ENCODE peak calls at places on chromosomes 5 and 9, in seven cellular contexts. K is amygdala; F is GM10248; Z is T-helper 22 cell; A is GM23248; X is stimulated activated CD8-positive, alpha-beta memory T cell treated with anti-CD3 and anti-CD28 coated beads, Interleukin-7, amount 100 ng/mL, for 24 hours; Y is HFFc6. T is an unnamed sample.

GRCh38 chr9:130872912-130873503 is 23.6 kb downstream of the QRFP start:
- DNase-seq in Y (no peak), Z (no peak), F (no peak), K (peak), A (no peak), X (no peak), T (no peak)

GRCh38 chr9:37187269-37187668 is 66.9 kb downstream of the ZCCHC7 start:
- DNase-seq in X (no peak), F (no peak), Z (no peak), K (no peak), A (no peak), Y (no peak), T (no peak)

GRCh38 chr9:99050292-99050911 is 54.5 kb upstream of the TGFBR1 start:
- DNase-seq in X (no peak), A (peak), K (no peak), Z (no peak), Y (peak), F (no peak), T (no peak)

GRCh38 chr5:55597014-55597981 is 62.5 kb upstream of the PLPP1 start:
- DNase-seq in K (no peak), F (no peak), A (peak), Y (peak), X (no peak), Z (no peak), T (peak)

GRCh38 chr5:152372875-152373274 is 32.2 kb downstream of the NMUR2 start:
- DNase-seq in Z (no peak), F (no peak), Y (no peak), A (no peak), K (no peak), X (no peak), T (no peak)

GRCh38 chr5:32230356-32231099 is 56.4 kb upstream of the GOLPH3 start:
- DNase-seq in Z (no peak), Y (no peak), X (no peak), A (no peak), K (no peak), F (no peak), T (no peak)

GRCh38 chr9:129894106-129894823 is 59.0 kb downstream of the USP20 start:
- DNase-seq in F (no peak), Z (peak), A (no peak), Y (no peak), X (no peak), K (no peak), T (no peak)

GRCh38 chr9:34992376-34992951 is 2.9 kb downstream of the DNAJB5 start:
- DNase-seq in F (no peak), K (no peak), Z (no peak), A (peak), X (no peak), Y (peak), T (no peak)

GRCh38 chr9:137150485-137151060 is 11.6 kb downstream of the GRIN1 start:
- DNase-seq in Z (no peak), Y (no peak), X (no peak), K (no peak), F (peak), A (no peak), T (no peak)

GRCh38 chr9:86454701-86455402 is 100.6 kb upstream of the TUT7 start:
- DNase-seq in Z (no peak), Y (no peak), X (no peak), A (peak), K (no peak), F (no peak), T (no peak)

GRCh38 chr9:137013571-137013940 is 14.5 kb downstream of the ABCA2 start:
- DNase-seq in F (no peak), X (no peak), A (no peak), Z (no peak), K (no peak), Y (no peak), T (no peak)

GRCh38 chr5:83827111-83827541 is 106.5 kb upstream of the HAPLN1 start:
- DNase-seq in F (no peak), X (no peak), Z (no peak), K (no peak), A (peak), Y (no peak), T (no peak)

GRCh38 chr9:96255698-96256097 is 46.3 kb downstream of the HSD17B3 start:
- DNase-seq in Z (no peak), A (no peak), Y (no peak), K (no peak), X (no peak), F (no peak), T (no peak)

GRCh38 chr5:154202379-154203260 is 12.1 kb downstream of the GALNT10 start:
- DNase-seq in X (no peak), A (no peak), Y (no peak), Z (no peak), F (peak), K (no peak), T (no peak)

GRCh38 chr9:137502008-137502913 is 43.1 kb upstream of the NSMF start:
- DNase-seq in X (no peak), K (no peak), F (no peak), A (peak), Y (no peak), Z (no peak), T (no peak)

GRCh38 chr5:84131372-84131771 is 253.3 kb downstream of the EDIL3 start:
- DNase-seq in X (no peak), Z (no peak), K (no peak), Y (no peak), F (no peak), A (no peak), T (no peak)

GRCh38 chr5:150611026-150611425 is 29.4 kb upstream of the SYNPO start:
- DNase-seq in Z (no peak), F (no peak), X (no peak), A (no peak), K (no peak), Y (no peak), T (no peak)

T was measured in sciatic nerve.